ENCODE peak calls at places on chromosome 18, in ten cellular contexts. One of them, this sample, is unnamed.

GRCh38 chr18:74360852-74361640 is 45.4 kb downstream of the C18orf63 start:
- DNase-seq in dorsolateral prefrontal cortex: no peak
- DNase-seq in CD8-positive, alpha-beta memory T cell: no peak
- DNase-seq in heart left ventricle: no peak
- DNase-seq in CD4-positive, alpha-beta T cell: no peak
- DNase-seq in RWPE1: no peak
- DNase-seq in AG04450: no peak
- DNase-seq in endodermal cell: no peak
- DNase-seq in SK-N-SH: no peak
- DNase-seq in adrenal gland: no peak
- DNase-seq in this sample: no peak

GRCh38 chr18:10190564-10190963 is 263.9 kb upstream of the APCDD1 start:
- DNase-seq in endodermal cell: no peak
- DNase-seq in AG04450: no peak
- DNase-seq in heart left ventricle: no peak
- DNase-seq in RWPE1: no peak
- DNase-seq in CD8-positive, alpha-beta memory T cell: no peak
- DNase-seq in SK-N-SH: no peak
- DNase-seq in CD4-positive, alpha-beta T cell: no peak
- DNase-seq in adrenal gland: no peak
- DNase-seq in dorsolateral prefrontal cortex: no peak
- DNase-seq in this sample: no peak

GRCh38 chr18:55069497-55069896 is 110.2 kb upstream of the CCDC68 start:
- DNase-seq in dorsolateral prefrontal cortex: no peak
- DNase-seq in endodermal cell: no peak
- DNase-seq in SK-N-SH: no peak
- DNase-seq in CD8-positive, alpha-beta memory T cell: no peak
- DNase-seq in RWPE1: no peak
- DNase-seq in AG04450: no peak
- DNase-seq in adrenal gland: no peak
- DNase-seq in CD4-positive, alpha-beta T cell: no peak
- DNase-seq in heart left ventricle: no peak
- DNase-seq in this sample: no peak

GRCh38 chr18:26894006-26894405 is 28.5 kb upstream of the AQP4 start:
- DNase-seq in dorsolateral prefrontal cortex: no peak
- DNase-seq in heart left ventricle: no peak
- DNase-seq in AG04450: no peak
- DNase-seq in CD8-positive, alpha-beta memory T cell: no peak
- DNase-seq in endodermal cell: peak
- DNase-seq in CD4-positive, alpha-beta T cell: no peak
- DNase-seq in RWPE1: no peak
- DNase-seq in adrenal gland: no peak
- DNase-seq in SK-N-SH: no peak
- DNase-seq in this sample: peak

GRCh38 chr18:66874375-66874774 is 270.5 kb upstream of the CDH19 start:
- DNase-seq in RWPE1: no peak
- DNase-seq in dorsolateral prefrontal cortex: no peak
- DNase-seq in CD4-positive, alpha-beta T cell: no peak
- DNase-seq in SK-N-SH: no peak
- DNase-seq in heart left ventricle: no peak
- DNase-seq in adrenal gland: no peak
- DNase-seq in endodermal cell: no peak
- DNase-seq in CD8-positive, alpha-beta memory T cell: no peak
- DNase-seq in AG04450: no peak
- DNase-seq in this sample: no peak

GRCh38 chr18:33424266-33424946 is 16.1 kb downstream of the CCDC178 start:
- DNase-seq in endodermal cell: peak
- DNase-seq in CD4-positive, alpha-beta T cell: no peak
- DNase-seq in dorsolateral prefrontal cortex: no peak
- DNase-seq in heart left ventricle: no peak
- DNase-seq in adrenal gland: no peak
- DNase-seq in SK-N-SH: no peak
- DNase-seq in AG04450: no peak
- DNase-seq in RWPE1: no peak
- DNase-seq in CD8-positive, alpha-beta memory T cell: no peak
- DNase-seq in this sample: no peak

GRCh38 chr18:23939366-23939765 is 75.2 kb upstream of the TTC39C start:
- DNase-seq in RWPE1: no peak
- DNase-seq in dorsolateral prefrontal cortex: no peak
- DNase-seq in endodermal cell: no peak
- DNase-seq in AG04450: no peak
- DNase-seq in CD8-positive, alpha-beta memory T cell: no peak
- DNase-seq in adrenal gland: no peak
- DNase-seq in SK-N-SH: no peak
- DNase-seq in heart left ventricle: no peak
- DNase-seq in CD4-positive, alpha-beta T cell: no peak
- DNase-seq in this sample: no peak

GRCh38 chr18:67260841-67261240 is 255.7 kb downstream of the DSEL start:
- DNase-seq in heart left ventricle: no peak
- DNase-seq in adrenal gland: no peak
- DNase-seq in RWPE1: no peak
- DNase-seq in AG04450: no peak
- DNase-seq in CD4-positive, alpha-beta T cell: no peak
- DNase-seq in dorsolateral prefrontal cortex: no peak
- DNase-seq in CD8-positive, alpha-beta memory T cell: no peak
- DNase-seq in endodermal cell: no peak
- DNase-seq in SK-N-SH: no peak
- DNase-seq in this sample: no peak

GRCh38 chr18:76131738-76132137 is 363.3 kb downstream of the ZNF516 start:
- DNase-seq in SK-N-SH: no peak
- DNase-seq in CD8-positive, alpha-beta memory T cell: no peak
- DNase-seq in dorsolateral prefrontal cortex: no peak
- DNase-seq in adrenal gland: no peak
- DNase-seq in RWPE1: peak
- DNase-seq in endodermal cell: no peak
- DNase-seq in heart left ventricle: no peak
- DNase-seq in AG04450: no peak
- DNase-seq in CD4-positive, alpha-beta T cell: no peak
- DNase-seq in this sample: no peak

GRCh38 chr18:76992226-76993084 is 140.1 kb downstream of the MBP start:
- DNase-seq in adrenal gland: peak
- DNase-seq in SK-N-SH: no peak
- DNase-seq in RWPE1: no peak
- DNase-seq in CD4-positive, alpha-beta T cell: no peak
- DNase-seq in endodermal cell: peak
- DNase-seq in CD8-positive, alpha-beta memory T cell: no peak
- DNase-seq in heart left ventricle: no peak
- DNase-seq in dorsolateral prefrontal cortex: no peak
- DNase-seq in AG04450: no peak
- DNase-seq in this sample: no peak

GRCh38 chr18:59926131-59926530 is 26.3 kb downstream of the PMAIP1 start:
- DNase-seq in SK-N-SH: no peak
- DNase-seq in adrenal gland: no peak
- DNase-seq in heart left ventricle: no peak
- DNase-seq in RWPE1: no peak
- DNase-seq in endodermal cell: no peak
- DNase-seq in AG04450: no peak
- DNase-seq in CD4-positive, alpha-beta T cell: no peak
- DNase-seq in dorsolateral prefrontal cortex: no peak
- DNase-seq in CD8-positive, alpha-beta memory T cell: no peak
- DNase-seq in this sample: no peak

GRCh38 chr18:59927246-59927825 is 27.5 kb downstream of the PMAIP1 start:
- DNase-seq in adrenal gland: no peak
- DNase-seq in endodermal cell: no peak
- DNase-seq in AG04450: no peak
- DNase-seq in CD8-positive, alpha-beta memory T cell: no peak
- DNase-seq in heart left ventricle: no peak
- DNase-seq in dorsolateral prefrontal cortex: no peak
- DNase-seq in SK-N-SH: no peak
- DNase-seq in RWPE1: no peak
- DNase-seq in CD4-positive, alpha-beta T cell: no peak
- DNase-seq in this sample: no peak

GRCh38 chr18:59929621-59930295 is 30.0 kb downstream of the PMAIP1 start:
- DNase-seq in adrenal gland: no peak
- DNase-seq in endodermal cell: no peak
- DNase-seq in RWPE1: no peak
- DNase-seq in SK-N-SH: peak
- DNase-seq in heart left ventricle: no peak
- DNase-seq in dorsolateral prefrontal cortex: no peak
- DNase-seq in CD8-positive, alpha-beta memory T cell: no peak
- DNase-seq in AG04450: no peak
- DNase-seq in CD4-positive, alpha-beta T cell: no peak
- DNase-seq in this sample: no peak

GRCh38 chr18:59932401-59932800 is 32.6 kb downstream of the PMAIP1 start:
- DNase-seq in RWPE1: no peak
- DNase-seq in dorsolateral prefrontal cortex: no peak
- DNase-seq in CD8-positive, alpha-beta memory T cell: no peak
- DNase-seq in AG04450: no peak
- DNase-seq in CD4-positive, alpha-beta T cell: no peak
- DNase-seq in endodermal cell: no peak
- DNase-seq in SK-N-SH: peak
- DNase-seq in adrenal gland: no peak
- DNase-seq in heart left ventricle: no peak
- DNase-seq in this sample: no peak

DNA sequence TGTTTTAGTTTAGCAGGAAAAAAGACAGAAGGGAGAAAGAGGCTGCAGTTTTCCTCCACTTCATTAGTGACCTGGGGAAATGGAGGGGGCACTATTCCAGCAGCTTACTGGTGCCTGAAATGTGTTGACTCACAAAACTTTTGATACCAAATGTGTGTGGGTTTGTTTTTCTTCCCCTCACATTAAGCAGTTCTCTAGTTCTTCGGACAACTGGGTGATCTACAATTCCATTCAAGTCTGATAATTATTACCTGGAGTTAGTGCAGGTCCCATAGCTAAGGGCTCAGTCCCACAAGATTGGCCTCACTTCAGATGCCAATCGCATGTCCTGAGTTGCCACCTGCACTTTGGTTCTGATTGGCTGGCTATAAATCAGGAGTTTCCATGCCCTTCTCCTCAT is 28.4 kb downstream of the PMAIP1 start:
- DNase-seq in adrenal gland: no peak
- DNase-seq in SK-N-SH: no peak
- DNase-seq in endodermal cell: no peak
- DNase-seq in heart left ventricle: no peak
- DNase-seq in dorsolateral prefrontal cortex: no peak
- DNase-seq in CD4-positive, alpha-beta T cell: no peak
- DNase-seq in AG04450: no peak
- DNase-seq in CD8-positive, alpha-beta memory T cell: no peak
- DNase-seq in RWPE1: no peak
- DNase-seq in this sample: no peak
- H3K27ac ChIP-seq in adrenal gland: no peak
- H3K27ac ChIP-seq in SK-N-SH: no peak
- H3K27ac ChIP-seq in endodermal cell: no peak
- H3K27ac ChIP-seq in heart left ventricle: no peak
- H3K27ac ChIP-seq in dorsolateral prefrontal cortex: no peak
- H3K27ac ChIP-seq in CD4-positive, alpha-beta T cell: no peak
- H3K27ac ChIP-seq in AG04450: no peak
- H3K27ac ChIP-seq in CD8-positive, alpha-beta memory T cell: no peak
- H3K27ac ChIP-seq in RWPE1: no peak
- H3K27ac ChIP-seq in this sample: no peak

GRCh38 chr18:12308386-12309100 is 502 bp downstream of the TUBB6 start:
- DNase-seq in RWPE1: peak
- DNase-seq in dorsolateral prefrontal cortex: no peak
- DNase-seq in SK-N-SH: peak
- DNase-seq in CD8-positive, alpha-beta memory T cell: no peak
- DNase-seq in heart left ventricle: peak
- DNase-seq in AG04450: peak
- DNase-seq in CD4-positive, alpha-beta T cell: no peak
- DNase-seq in adrenal gland: peak
- DNase-seq in endodermal cell: peak
- DNase-seq in this sample: no peak
- H3K27ac ChIP-seq in RWPE1: peak
- H3K27ac ChIP-seq in dorsolateral prefrontal cortex: peak
- H3K27ac ChIP-seq in SK-N-SH: peak
- H3K27ac ChIP-seq in CD8-positive, alpha-beta memory T cell: peak
- H3K27ac ChIP-seq in heart left ventricle: peak
- H3K27ac ChIP-seq in AG04450: peak
- H3K27ac ChIP-seq in CD4-positive, alpha-beta T cell: no peak
- H3K27ac ChIP-seq in adrenal gland: peak
- H3K27ac ChIP-seq in endodermal cell: peak
- H3K27ac ChIP-seq in this sample: no peak

DNA sequence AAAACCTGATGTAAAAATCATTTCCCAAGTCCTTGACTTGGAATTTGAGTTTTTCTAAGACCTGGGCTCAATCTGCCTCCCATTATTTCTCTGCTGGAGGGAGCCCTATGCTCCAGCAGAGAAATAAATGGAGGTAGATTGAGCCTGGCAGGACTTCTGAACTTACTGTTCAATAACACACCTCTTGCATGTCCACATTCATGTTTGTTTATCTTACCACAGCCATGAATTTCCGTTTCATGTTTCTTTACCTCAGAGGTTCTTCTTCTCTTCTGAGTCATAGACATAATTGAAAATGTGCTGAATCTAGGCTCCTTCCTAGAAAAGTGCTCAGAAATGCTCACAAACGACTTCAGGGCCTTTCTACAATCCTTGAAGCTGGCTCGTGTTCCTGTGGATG is 170.8 kb downstream of the PMAIP1 start:
- DNase-seq in CD4-positive, alpha-beta T cell: no peak
- DNase-seq in adrenal gland: no peak
- DNase-seq in SK-N-SH: no peak
- DNase-seq in RWPE1: no peak
- DNase-seq in endodermal cell: no peak
- DNase-seq in heart left ventricle: no peak
- DNase-seq in dorsolateral prefrontal cortex: no peak
- DNase-seq in AG04450: no peak
- DNase-seq in CD8-positive, alpha-beta memory T cell: no peak
- DNase-seq in this sample: no peak
- H3K27ac ChIP-seq in CD4-positive, alpha-beta T cell: no peak
- H3K27ac ChIP-seq in adrenal gland: no peak
- H3K27ac ChIP-seq in SK-N-SH: no peak
- H3K27ac ChIP-seq in RWPE1: no peak
- H3K27ac ChIP-seq in endodermal cell: no peak
- H3K27ac ChIP-seq in heart left ventricle: no peak
- H3K27ac ChIP-seq in dorsolateral prefrontal cortex: no peak
- H3K27ac ChIP-seq in AG04450: no peak
- H3K27ac ChIP-seq in CD8-positive, alpha-beta memory T cell: no peak
- H3K27ac ChIP-seq in this sample: no peak

GRCh38 chr18:46414863-46415262 is 242.2 kb downstream of the LOXHD1 start:
- DNase-seq in SK-N-SH: peak
- DNase-seq in dorsolateral prefrontal cortex: no peak
- DNase-seq in adrenal gland: no peak
- DNase-seq in CD8-positive, alpha-beta memory T cell: no peak
- DNase-seq in AG04450: no peak
- DNase-seq in heart left ventricle: no peak
- DNase-seq in RWPE1: no peak
- DNase-seq in CD4-positive, alpha-beta T cell: no peak
- DNase-seq in endodermal cell: peak
- DNase-seq in this sample: no peak

GRCh38 chr18:46413684-46414083 is 243.3 kb downstream of the LOXHD1 start:
- DNase-seq in SK-N-SH: no peak
- DNase-seq in CD8-positive, alpha-beta memory T cell: no peak
- DNase-seq in RWPE1: no peak
- DNase-seq in AG04450: no peak
- DNase-seq in adrenal gland: no peak
- DNase-seq in dorsolateral prefrontal cortex: no peak
- DNase-seq in heart left ventricle: no peak
- DNase-seq in endodermal cell: no peak
- DNase-seq in CD4-positive, alpha-beta T cell: no peak
- DNase-seq in this sample: no peak

GRCh38 chr18:46412831-46413371 is 244.1 kb downstream of the LOXHD1 start:
- DNase-seq in dorsolateral prefrontal cortex: peak
- DNase-seq in CD8-positive, alpha-beta memory T cell: no peak
- DNase-seq in CD4-positive, alpha-beta T cell: no peak
- DNase-seq in heart left ventricle: no peak
- DNase-seq in endodermal cell: no peak
- DNase-seq in adrenal gland: peak
- DNase-seq in RWPE1: no peak
- DNase-seq in AG04450: no peak
- DNase-seq in SK-N-SH: no peak
- DNase-seq in this sample: no peak

GRCh38 chr18:46411191-46411590 is 245.8 kb downstream of the LOXHD1 start:
- DNase-seq in CD8-positive, alpha-beta memory T cell: no peak
- DNase-seq in heart left ventricle: no peak
- DNase-seq in dorsolateral prefrontal cortex: no peak
- DNase-seq in endodermal cell: no peak
- DNase-seq in SK-N-SH: no peak
- DNase-seq in AG04450: no peak
- DNase-seq in CD4-positive, alpha-beta T cell: no peak
- DNase-seq in RWPE1: no peak
- DNase-seq in adrenal gland: no peak
- DNase-seq in this sample: no peak

GRCh38 chr18:46411862-46412690 is 244.9 kb downstream of the LOXHD1 start:
- DNase-seq in adrenal gland: peak
- DNase-seq in AG04450: no peak
- DNase-seq in endodermal cell: peak
- DNase-seq in CD8-positive, alpha-beta memory T cell: no peak
- DNase-seq in dorsolateral prefrontal cortex: peak
- DNase-seq in RWPE1: no peak
- DNase-seq in heart left ventricle: peak
- DNase-seq in CD4-positive, alpha-beta T cell: no peak
- DNase-seq in SK-N-SH: peak
- DNase-seq in this sample: no peak
- H3K27ac ChIP-seq in adrenal gland: no peak
- H3K27ac ChIP-seq in AG04450: no peak
- H3K27ac ChIP-seq in endodermal cell: no peak
- H3K27ac ChIP-seq in CD8-positive, alpha-beta memory T cell: no peak
- H3K27ac ChIP-seq in dorsolateral prefrontal cortex: no peak
- H3K27ac ChIP-seq in RWPE1: peak
- H3K27ac ChIP-seq in heart left ventricle: peak
- H3K27ac ChIP-seq in CD4-positive, alpha-beta T cell: no peak
- H3K27ac ChIP-seq in SK-N-SH: peak
- H3K27ac ChIP-seq in this sample: no peak